ENCODE peak calls at places on chromosomes 11 and 22, in nine cellular contexts. R is Peyer's patch, Y is foreskin fibroblast, T is transverse colon, S is HFF-Myc, E is A549, G is astrocyte of the spinal cord, P is Panc1, L is H9. Q is an unnamed sample.

GRCh38 chr22:39748877-39749276 is 144.7 kb downstream of the ENTHD1 start:
- DNase-seq in R (no peak), Y (peak), T (no peak), S (peak), E (no peak), G (peak), P (peak), L (no peak), Q (no peak)

GRCh38 chr22:24444251-24444650 is 16.9 kb downstream of the ADORA2A start:
- DNase-seq in R (no peak), Y (no peak), T (no peak), S (no peak), E (no peak), G (no peak), P (no peak), L (no peak), Q (no peak)

GRCh38 chr11:14075118-14075601 is 112.6 kb downstream of the SPON1 start:
- DNase-seq in R (no peak), Y (no peak), T (no peak), S (no peak), E (no peak), G (peak), P (no peak), L (no peak), Q (no peak)

GRCh38 chr11:92393218-92393617 is 168.6 kb downstream of the FAT3 start:
- DNase-seq in R (no peak), Y (no peak), T (no peak), S (no peak), E (no peak), G (no peak), P (no peak), L (no peak), Q (no peak)

GRCh38 chr11:34044664-34045485 is 6.7 kb upstream of the CAPRIN1 start:
- DNase-seq in R (no peak), Y (peak), T (no peak), S (peak), E (peak), G (peak), P (peak), L (peak), Q (no peak)

GRCh38 chr11:111737180-111737876 is 28.9 kb downstream of the PPP2R1B start:
- DNase-seq in R (no peak), Y (no peak), T (no peak), S (no peak), E (no peak), G (no peak), P (no peak), L (no peak), Q (no peak)

GRCh38 chr11:118109231-118109630 is 22.5 kb upstream of the SMIM35 start:
- DNase-seq in R (no peak), Y (peak), T (no peak), S (no peak), E (no peak), G (no peak), P (no peak), L (no peak), Q (no peak)

GRCh38 chr11:27300974-27301373 is 62.0 kb downstream of the CCDC34 start:
- DNase-seq in R (no peak), Y (no peak), T (no peak), S (no peak), E (no peak), G (no peak), P (no peak), L (no peak), Q (no peak)

GRCh38 chr22:21837184-21837979 is 30.1 kb downstream of the MAPK1 start:
- DNase-seq in R (no peak), Y (peak), T (no peak), S (peak), E (peak), G (peak), P (no peak), L (no peak), Q (no peak)

GRCh38 chr11:2914475-2915195 is 14.6 kb downstream of the PHLDA2 start:
- DNase-seq in R (no peak), Y (no peak), T (no peak), S (no peak), E (no peak), G (no peak), P (no peak), L (no peak), Q (no peak)

GRCh38 chr11:122226810-122227379 is 110.9 kb upstream of the BLID start:
- DNase-seq in R (no peak), Y (peak), T (no peak), S (peak), E (no peak), G (peak), P (no peak), L (no peak), Q (no peak)

GRCh38 chr11:102111787-102112653 is 1.8 kb downstream of the YAP1 start:
- DNase-seq in R (peak), Y (peak), T (peak), S (peak), E (peak), G (peak), P (peak), L (no peak), Q (no peak)

GRCh38 chr11:15707971-15708370 is 593.2 kb downstream of the INSC start:
- DNase-seq in R (no peak), Y (no peak), T (peak), S (no peak), E (peak), G (peak), P (no peak), L (peak), Q (peak)

GRCh38 chr11:11218287-11218986 is 134.6 kb downstream of the CSNK2A3 start:
- DNase-seq in R (no peak), Y (no peak), T (peak), S (no peak), E (no peak), G (no peak), P (no peak), L (no peak), Q (no peak)

GRCh38 chr11:75562048-75562835 is at the start of gene SERPINH1:
- DNase-seq in R (peak), Y (peak), T (peak), S (no peak), E (peak), G (peak), P (no peak), L (peak), Q (peak)

GRCh38 chr22:20215742-20216141 is 52.4 kb downstream of the RTN4R start:
- DNase-seq in R (no peak), Y (no peak), T (no peak), S (no peak), E (no peak), G (no peak), P (no peak), L (no peak), Q (no peak)

GRCh38 chr22:24503137-24503850 is 8.2 kb downstream of the UPB1 start:
- DNase-seq in R (no peak), Y (peak), T (peak), S (no peak), E (peak), G (peak), P (no peak), L (peak), Q (no peak)

GRCh38 chr11:66228521-66228920 is 39.9 kb upstream of the RAB1B start:
- DNase-seq in R (no peak), Y (no peak), T (no peak), S (no peak), E (no peak), G (no peak), P (no peak), L (peak), Q (no peak)

GRCh38 chr22:50600541-50600940 is at the start of gene MAPK8IP2:
- DNase-seq in R (peak), Y (no peak), T (no peak), S (no peak), E (no peak), G (no peak), P (no peak), L (no peak), Q (no peak)

GRCh38 chr22:24289781-24290181 is 19.1 kb downstream of the SPECC1L start:
- DNase-seq in R (no peak), Y (no peak), T (no peak), S (no peak), E (no peak), G (no peak), P (no peak), L (no peak), Q (no peak)

GRCh38 chr11:65624931-65625627 is 9.5 kb downstream of the PCNX3 start:
- DNase-seq in R (no peak), Y (no peak), T (no peak), S (no peak), E (no peak), G (no peak), P (no peak), L (no peak), Q (no peak)

GRCh38 chr11:92828576-92828975 is 140.9 kb upstream of the MTNR1B start:
- DNase-seq in R (no peak), Y (no peak), T (no peak), S (no peak), E (no peak), G (no peak), P (no peak), L (no peak), Q (no peak)

GRCh38 chr22:40397436-40397835 is 27.0 kb downstream of the SGSM3 start:
- DNase-seq in R (no peak), Y (no peak), T (no peak), S (no peak), E (no peak), G (peak), P (no peak), L (no peak), Q (no peak)

GRCh38 chr22:39690901-39691620 is 120.5 kb downstream of the CACNA1I start:
- DNase-seq in R (no peak), Y (no peak), T (no peak), S (no peak), E (no peak), G (no peak), P (no peak), L (peak), Q (no peak)

GRCh38 chr11:45994421-45995341 is 72.2 kb downstream of the LARGE2 start:
- DNase-seq in R (no peak), Y (peak), T (no peak), S (no peak), E (no peak), G (peak), P (no peak), L (peak), Q (no peak)

GRCh38 chr22:40512426-40513136 is 123.9 kb downstream of the MRTFA start:
- DNase-seq in R (no peak), Y (peak), T (no peak), S (peak), E (peak), G (peak), P (peak), L (no peak), Q (no peak)

GRCh38 chr11:131622193-131622592 is 251.8 kb downstream of the NTM start:
- DNase-seq in R (no peak), Y (no peak), T (no peak), S (no peak), E (no peak), G (no peak), P (no peak), L (no peak), Q (no peak)

GRCh38 chr11:78209478-78209877 is 20.8 kb downstream of the USP35 start:
- DNase-seq in R (peak), Y (no peak), T (no peak), S (no peak), E (no peak), G (no peak), P (no peak), L (no peak), Q (no peak)

GRCh38 chr11:124329787-124330478 is 9.9 kb upstream of the OR8D2 start:
- DNase-seq in R (no peak), Y (peak), T (no peak), S (no peak), E (no peak), G (peak), P (no peak), L (no peak), Q (no peak)

GRCh38 chr22:38758276-38758945 is 2.6 kb upstream of the SUN2 start:
- DNase-seq in R (no peak), Y (no peak), T (no peak), S (no peak), E (no peak), G (no peak), P (no peak), L (no peak), Q (no peak)

GRCh38 chr11:76236092-76237026 is 30.1 kb upstream of the WNT11 start:
- DNase-seq in R (no peak), Y (peak), T (peak), S (peak), E (peak), G (no peak), P (no peak), L (peak), Q (no peak)

GRCh38 chr11:91173701-91174100 is 950.9 kb upstream of the CHORDC1 start:
- DNase-seq in R (no peak), Y (no peak), T (no peak), S (no peak), E (no peak), G (peak), P (no peak), L (no peak), Q (no peak)

GRCh38 chr11:120911943-120912342 is 112.0 kb upstream of the TBCEL start:
- DNase-seq in R (no peak), Y (no peak), T (no peak), S (no peak), E (no peak), G (no peak), P (no peak), L (no peak), Q (no peak)

GRCh38 chr11:45275823-45276222 is 10.3 kb downstream of the SYT13 start:
- DNase-seq in R (no peak), Y (peak), T (no peak), S (no peak), E (no peak), G (no peak), P (no peak), L (no peak), Q (no peak)

GRCh38 chr11:38795027-38795426 is 2197.0 kb upstream of the RAG2 start:
- DNase-seq in R (no peak), Y (no peak), T (no peak), S (no peak), E (no peak), G (no peak), P (no peak), L (no peak), Q (no peak)

GRCh38 chr11:97961431-97961830 is 1059.3 kb upstream of the CNTN5 start:
- DNase-seq in R (no peak), Y (no peak), T (no peak), S (no peak), E (no peak), G (no peak), P (no peak), L (no peak), Q (no peak)

GRCh38 chr11:97963528-97964331 is 1057.0 kb upstream of the CNTN5 start:
- DNase-seq in R (no peak), Y (no peak), T (no peak), S (no peak), E (no peak), G (no peak), P (no peak), L (no peak), Q (no peak)

GRCh38 chr11:97964332-97965004 is 1056.3 kb upstream of the CNTN5 start:
- DNase-seq in R (no peak), Y (no peak), T (no peak), S (no peak), E (no peak), G (no peak), P (no peak), L (no peak), Q (no peak)

GRCh38 chr11:97965849-97966646 is 1054.7 kb upstream of the CNTN5 start:
- DNase-seq in R (no peak), Y (peak), T (no peak), S (peak), E (no peak), G (peak), P (no peak), L (no peak), Q (no peak)

DNA sequence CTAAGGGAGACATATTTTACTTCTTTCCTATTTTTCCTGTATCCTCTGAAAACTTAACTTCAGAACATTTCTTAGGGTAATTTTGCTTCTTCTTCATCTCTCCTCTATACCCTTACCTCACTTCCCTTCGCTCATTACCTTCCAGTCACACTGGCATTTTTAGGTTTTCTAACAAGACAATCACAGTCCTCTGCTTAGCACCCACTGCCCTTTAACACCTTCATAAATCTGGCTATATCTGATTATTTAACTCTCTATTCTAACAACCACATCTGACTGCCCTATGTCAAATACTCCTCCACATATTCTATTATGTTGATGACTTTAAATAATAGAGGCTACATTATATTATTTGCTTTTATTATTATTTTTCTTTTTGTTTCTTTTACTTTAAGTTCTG is 1058.0 kb upstream of the CNTN5 start:
- DNase-seq in R (no peak), Y (no peak), T (no peak), S (no peak), E (no peak), G (no peak), P (no peak), L (no peak), Q (no peak)
- TF ChIP-seq CTCF in R (no peak), Y (no peak), T (no peak), S (no peak), E (no peak), G (no peak), P (no peak), L (no peak), Q (no peak)

DNA sequence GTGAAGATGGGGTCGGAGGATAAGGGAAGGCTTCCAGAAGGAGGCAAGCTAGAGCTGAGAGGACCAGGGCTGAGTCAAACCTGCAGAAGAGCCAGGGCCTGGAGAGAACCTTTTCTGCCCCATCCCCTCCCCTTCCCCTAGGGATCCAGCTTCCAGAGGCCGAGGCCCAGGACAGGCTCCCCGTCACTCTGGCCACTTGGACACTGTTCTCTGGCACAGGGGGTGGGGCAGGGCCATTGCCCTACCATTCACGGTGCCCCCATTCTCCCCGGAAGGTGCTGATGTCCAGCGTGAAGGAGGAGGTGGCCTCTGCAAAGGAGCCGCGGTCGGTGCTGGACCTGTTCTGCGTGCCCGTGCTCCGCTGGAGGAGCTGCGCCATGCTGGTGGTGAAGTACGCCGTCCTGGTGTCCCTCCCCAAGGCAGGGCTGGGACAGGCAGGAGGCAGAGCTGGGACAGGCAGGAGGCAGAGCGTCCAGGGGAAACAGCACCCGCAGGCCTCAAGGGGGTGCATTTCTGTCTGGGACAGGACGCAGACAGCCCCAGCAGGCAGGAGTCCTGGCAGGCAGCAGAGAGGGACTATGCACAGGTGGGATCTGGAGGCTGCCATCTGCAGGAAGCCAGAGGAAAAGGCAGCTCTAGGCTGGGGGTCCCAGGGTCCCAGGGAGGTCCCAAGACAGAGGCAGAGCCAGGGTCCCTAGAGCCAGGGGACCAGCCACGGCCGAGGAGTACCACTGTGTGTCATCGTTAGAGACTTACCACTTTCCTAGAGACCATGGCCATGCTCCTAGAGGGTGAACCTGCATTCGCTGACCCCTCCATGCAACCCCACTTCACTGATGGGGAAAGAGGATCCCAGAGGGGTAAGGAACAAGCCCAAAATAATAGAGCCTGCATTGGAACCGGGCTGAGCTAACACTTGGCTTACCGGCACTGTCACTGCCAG is 25.8 kb upstream of the SLC22A12 start:
- DNase-seq in R (peak), Y (no peak), T (no peak), S (no peak), E (no peak), G (no peak), P (no peak), L (peak), Q (no peak)
- TF ChIP-seq CTCF in R (no peak), Y (peak), T (no peak), S (no peak), E (peak), G (peak), P (no peak), L (peak), Q (peak)

GRCh38 chr11:61259363-61259762 is 18.4 kb downstream of the PGA5 start:
- DNase-seq in R (no peak), Y (no peak), T (no peak), S (no peak), E (no peak), G (no peak), P (no peak), L (no peak), Q (no peak)
- TF ChIP-seq CTCF in R (no peak), Y (no peak), T (no peak), S (no peak), E (no peak), G (no peak), P (no peak), L (no peak), Q (no peak)

GRCh38 chr22:48980918-48981317 is 846.8 kb downstream of the BRD1 start:
- DNase-seq in R (no peak), Y (no peak), T (no peak), S (no peak), E (no peak), G (no peak), P (no peak), L (peak), Q (peak)

GRCh38 chr22:48976556-48977535 is 850.8 kb downstream of the BRD1 start:
- DNase-seq in R (no peak), Y (no peak), T (no peak), S (no peak), E (no peak), G (no peak), P (no peak), L (no peak), Q (peak)

GRCh38 chr22:48981671-48982070 is 846.0 kb downstream of the BRD1 start:
- DNase-seq in R (no peak), Y (no peak), T (no peak), S (no peak), E (no peak), G (no peak), P (no peak), L (peak), Q (no peak)

GRCh38 chr22:48980409-48980808 is 847.3 kb downstream of the BRD1 start:
- DNase-seq in R (no peak), Y (no peak), T (no peak), S (no peak), E (no peak), G (no peak), P (no peak), L (no peak), Q (no peak)

DNA sequence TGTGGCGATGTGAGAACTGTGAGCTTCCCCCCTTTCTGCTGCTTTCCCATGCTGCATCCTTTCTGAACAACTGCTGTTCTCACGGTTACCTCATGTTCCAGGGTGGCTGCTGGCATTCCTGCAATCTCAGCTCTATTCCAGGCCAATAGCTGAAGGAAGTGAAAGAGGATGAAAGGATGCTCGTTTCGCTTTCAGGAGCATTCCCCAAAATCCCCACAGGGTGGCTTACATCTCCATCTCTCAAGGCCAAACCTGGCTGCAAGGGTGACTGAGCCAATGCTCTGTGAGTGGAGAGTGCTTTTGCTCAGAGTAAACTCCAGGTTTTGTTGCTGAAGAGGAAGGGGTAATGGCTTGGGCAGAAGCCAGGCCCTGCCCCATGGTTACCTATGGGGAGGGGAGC is 848.2 kb downstream of the BRD1 start:
- DNase-seq in R (no peak), Y (no peak), T (no peak), S (no peak), E (peak), G (no peak), P (no peak), L (peak), Q (no peak)
- TF ChIP-seq CTCF in R (no peak), Y (no peak), T (no peak), S (no peak), E (no peak), G (no peak), P (no peak), L (peak), Q (no peak)

Q was measured in osteocyte.